ENCODE peak calls at places on chromosome 3, in five cellular contexts. G is cardiac fibroblast, Y is spleen, C is cardiac muscle cell, B is PC-3. D is an unnamed sample.

GRCh38 chr3:72579581-72580245 is 268.5 kb downstream of the SHQ1 start:
- DNase-seq in B (no peak), Y (no peak), C (no peak), G (no peak), D (no peak)

GRCh38 chr3:44554626-44555592 is at the start of gene ZKSCAN7:
- DNase-seq in Y (peak), C (peak), B (no peak), G (peak), D (peak)

GRCh38 chr3:110405830-110406580 is 665.6 kb upstream of the NECTIN3 start:
- DNase-seq in B (no peak), Y (no peak), G (no peak), C (no peak), D (no peak)

GRCh38 chr3:158097571-158098553 is 8.4 kb downstream of the SHOX2 start:
- DNase-seq in Y (peak), C (peak), G (peak), B (peak), D (peak)

GRCh38 chr3:105752791-105753415 is 115.9 kb downstream of the CBLB start:
- DNase-seq in Y (no peak), G (peak), C (no peak), B (peak), D (peak)

GRCh38 chr3:99607151-99607550 is 31.2 kb upstream of the COL8A1 start:
- DNase-seq in B (no peak), G (no peak), Y (no peak), C (no peak), D (no peak)

GRCh38 chr3:159114582-159114981 is 312.7 kb downstream of the MFSD1 start:
- DNase-seq in C (no peak), Y (no peak), B (no peak), G (no peak), D (no peak)

GRCh38 chr3:10338591-10339369 is 17.9 kb upstream of the SEC13 start:
- DNase-seq in G (no peak), B (no peak), Y (peak), C (no peak), D (no peak)

GRCh38 chr3:138442433-138442832 is 8.0 kb downstream of the ESYT3 start:
- DNase-seq in Y (no peak), C (no peak), B (peak), G (peak), D (peak)

GRCh38 chr3:32154180-32154579 is 47.8 kb downstream of the GPD1L start:
- DNase-seq in G (peak), C (no peak), Y (no peak), B (peak), D (peak)

GRCh38 chr3:157632081-157632480 is 128.9 kb upstream of the VEPH1 start:
- DNase-seq in G (no peak), B (no peak), C (no peak), Y (no peak), D (no peak)

GRCh38 chr3:146148468-146148931 is 12.5 kb downstream of the PLOD2 start:
- DNase-seq in C (no peak), G (peak), Y (no peak), B (peak), D (no peak)

DNA sequence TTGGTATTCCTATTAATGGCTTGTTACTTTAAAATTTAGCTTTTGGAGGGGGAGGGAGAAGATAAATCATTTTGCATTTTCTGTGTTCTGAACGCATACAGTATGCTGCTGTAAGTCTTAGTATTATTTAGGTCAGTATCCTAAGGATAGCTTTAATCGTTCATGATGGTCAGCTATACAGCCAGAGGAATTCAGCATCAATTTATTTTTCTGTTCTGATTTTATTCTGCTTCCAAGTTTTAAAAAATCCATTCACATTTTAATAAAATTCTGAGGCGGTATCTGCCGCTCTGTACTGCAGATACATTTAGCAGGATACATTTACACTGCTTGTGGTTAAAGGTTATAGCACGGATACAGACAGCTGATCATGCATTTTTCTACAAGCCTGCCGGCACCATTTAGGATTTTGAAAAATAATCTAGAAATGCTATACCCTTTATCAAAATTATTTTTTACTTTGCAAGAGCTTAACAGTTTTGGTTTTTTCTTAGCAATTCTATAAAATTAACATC is 17.8 kb downstream of the ZBTB38 start:
- DNase-seq in G (no peak), C (no peak), B (no peak), Y (no peak), D (no peak)
- H3K4me3 ChIP-seq in G (peak), C (no peak), B (no peak), Y (no peak), D (peak)

DNA sequence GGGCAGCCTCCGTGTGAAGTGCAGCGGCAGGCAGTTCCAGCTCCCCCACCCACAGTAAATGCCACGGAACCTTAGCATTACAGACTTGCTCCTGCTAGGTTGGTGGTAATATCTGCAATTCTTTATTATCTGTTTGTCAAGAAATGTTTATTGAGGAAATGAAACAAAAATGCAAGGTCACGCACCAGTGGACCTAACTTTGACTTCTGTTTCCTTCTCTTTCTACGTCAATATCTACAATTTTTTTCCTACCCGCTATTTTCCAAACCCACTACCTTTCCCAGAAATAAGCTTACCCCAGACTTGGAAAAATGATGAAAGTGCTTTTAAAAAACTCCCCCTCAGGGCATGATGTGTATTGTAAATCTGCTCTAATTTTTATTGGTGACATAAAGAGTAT is 18.9 kb downstream of the ILDR1 start:
- DNase-seq in C (no peak), B (no peak), G (no peak), Y (no peak), D (no peak)
- TF ChIP-seq CTCF in C (no peak), B (no peak), G (no peak), Y (no peak), D (no peak)

DNA sequence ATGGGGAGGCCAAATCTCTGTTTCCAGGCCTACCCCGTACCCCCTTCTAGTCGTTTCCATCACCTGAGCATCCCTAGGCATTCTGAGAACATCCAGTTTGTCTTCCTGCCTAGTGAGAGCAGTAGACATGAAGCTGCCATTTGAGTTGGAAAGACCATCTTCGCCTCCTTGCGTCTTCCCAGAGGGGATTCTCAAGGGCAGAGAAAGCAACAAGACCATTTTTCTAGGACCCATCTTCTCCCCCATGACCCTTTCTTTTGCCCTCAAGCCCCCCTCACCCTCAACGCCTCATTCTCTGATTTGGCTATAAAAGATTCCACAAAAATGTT is 148.7 kb upstream of the BHLHE40 start:
- DNase-seq in B (no peak), C (no peak), Y (no peak), G (no peak), D (no peak)
- H3K4me3 ChIP-seq in B (peak), C (no peak), Y (no peak), G (no peak), D (no peak)

GRCh38 chr3:114446605-114447004 is 152.8 kb downstream of the TIGIT start:
- DNase-seq in G (no peak), C (no peak), B (no peak), Y (no peak), D (no peak)

GRCh38 chr3:114447950-114448479 is 154.2 kb downstream of the TIGIT start:
- DNase-seq in G (no peak), B (no peak), Y (no peak), C (no peak), D (no peak)

GRCh38 chr3:114445233-114445632 is 151.4 kb downstream of the TIGIT start:
- DNase-seq in C (no peak), G (peak), B (no peak), Y (no peak), D (no peak)

GRCh38 chr3:114449271-114450007 is 155.6 kb downstream of the TIGIT start:
- DNase-seq in G (no peak), C (no peak), B (no peak), Y (no peak), D (peak)

DNA sequence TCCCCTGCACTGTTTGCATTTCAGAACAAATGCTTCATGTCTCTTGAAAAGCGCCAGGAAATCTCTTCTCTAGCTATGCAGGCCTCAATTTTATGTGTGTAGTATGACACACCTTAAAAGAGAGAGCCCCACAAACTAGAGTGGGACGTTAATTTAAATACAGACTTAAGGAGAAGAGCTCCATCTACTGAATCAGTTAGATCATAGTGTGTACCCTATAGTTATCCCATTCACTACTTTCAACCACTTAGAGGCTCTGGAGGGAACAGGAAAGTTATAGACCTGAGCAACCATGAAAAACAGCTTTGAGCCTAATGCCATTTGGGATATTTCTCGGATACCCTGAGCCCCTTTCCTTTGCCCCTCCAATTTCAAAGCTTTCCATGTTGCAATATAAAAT is 153.7 kb downstream of the TIGIT start:
- DNase-seq in Y (no peak), C (no peak), G (no peak), B (no peak), D (no peak)
- TF ChIP-seq CTCF in Y (no peak), C (no peak), G (no peak), B (no peak), D (no peak)

GRCh38 chr3:45915080-45915479 is 28.2 kb upstream of the CXCR6 start:
- DNase-seq in G (no peak), Y (no peak), B (no peak), C (no peak), D (no peak)
- H3K4me3 ChIP-seq in G (no peak), Y (no peak), B (no peak), C (no peak), D (no peak)

D was measured in epithelial cell of esophagus.